ENCODE peak calls at places on chromosomes 6 and 20, in ten cellular contexts. A is lower leg skin; M is activated effector memory CD4-positive, alpha-beta T cell treated with anti-CD3 and anti-CD28 coated beads, Interleukin-2, amount 50 U/mL, for 16 hours; D is activated CD4-positive, alpha-beta T cell treated with anti-CD3 and anti-CD28 coated beads, Interleukin-2, amount 50 U/mL, for 48 hours; W is T-cell; G is iris pigment epithelial cell; H is H7; E is central memory CD4-positive, alpha-beta T cell; P is T-helper 2 cell; S is cardiac fibroblast. R is an unnamed sample.

GRCh38 chr6:149289192-149289741 is 28.2 kb upstream of the TAB2 start:
- DNase-seq in A (no peak), M (no peak), D (no peak), W (no peak), G (no peak), H (no peak), E (no peak), P (no peak), S (no peak), R (no peak)

GRCh38 chr6:56477241-56477640 is 165.4 kb downstream of the DST start:
- DNase-seq in A (no peak), M (no peak), D (no peak), W (no peak), G (no peak), H (no peak), E (no peak), P (no peak), S (no peak), R (no peak)

GRCh38 chr6:104540743-104541142 is 319.0 kb downstream of the HACE1 start:
- DNase-seq in A (no peak), M (no peak), D (no peak), W (no peak), G (peak), H (no peak), E (no peak), P (no peak), S (peak), R (no peak)

GRCh38 chr6:7261030-7261841 is 51.8 kb downstream of the SSR1 start:
- DNase-seq in A (peak), M (peak), D (peak), W (no peak), G (peak), H (peak), E (no peak), P (peak), S (peak), R (peak)

GRCh38 chr6:40543776-40544175 is 43.4 kb downstream of the LRFN2 start:
- DNase-seq in A (no peak), M (no peak), D (no peak), W (no peak), G (no peak), H (no peak), E (no peak), P (no peak), S (no peak), R (no peak)

GRCh38 chr6:84426002-84426705 is 198.7 kb upstream of the CEP162 start:
- DNase-seq in A (no peak), M (no peak), D (no peak), W (no peak), G (no peak), H (no peak), E (no peak), P (no peak), S (no peak), R (no peak)

GRCh38 chr6:167819640-167820039 is 7.1 kb upstream of the AFDN start:
- DNase-seq in A (no peak), M (no peak), D (no peak), W (no peak), G (no peak), H (no peak), E (no peak), P (no peak), S (no peak), R (no peak)

GRCh38 chr20:45294659-45295058 is 12.0 kb upstream of the RBPJL start:
- DNase-seq in A (no peak), M (no peak), D (no peak), W (no peak), G (no peak), H (no peak), E (no peak), P (no peak), S (no peak), R (no peak)

GRCh38 chr20:32493356-32493755 is 91.8 kb downstream of the NOL4L start:
- DNase-seq in A (no peak), M (no peak), D (no peak), W (no peak), G (no peak), H (peak), E (no peak), P (no peak), S (no peak), R (no peak)

GRCh38 chr6:43702522-43703440 is 15.2 kb upstream of the MRPS18A start:
- DNase-seq in A (peak), M (no peak), D (peak), W (no peak), G (peak), H (peak), E (no peak), P (peak), S (peak), R (peak)

GRCh38 chr6:118812972-118813371 is 81.0 kb upstream of the ASF1A start:
- DNase-seq in A (no peak), M (no peak), D (no peak), W (no peak), G (peak), H (no peak), E (no peak), P (peak), S (no peak), R (peak)

GRCh38 chr6:131293472-131293911 is 158.2 kb downstream of the AKAP7 start:
- DNase-seq in A (no peak), M (no peak), D (no peak), W (no peak), G (no peak), H (no peak), E (no peak), P (no peak), S (no peak), R (no peak)

GRCh38 chr6:52551483-52552277 is 25.2 kb downstream of the TRAM2 start:
- DNase-seq in A (peak), M (no peak), D (no peak), W (no peak), G (peak), H (peak), E (no peak), P (no peak), S (peak), R (peak)

GRCh38 chr6:53104916-53105315 is 39.7 kb downstream of the FBXO9 start:
- DNase-seq in A (no peak), M (no peak), D (no peak), W (no peak), G (no peak), H (no peak), E (no peak), P (no peak), S (no peak), R (no peak)

R was measured in mammary epithelial cell.